ENCODE peak calls at places on chromosomes 11 and 22, in four cellular contexts. One of them, this sample, is unnamed. For H3K9me3, the result is how much of the 10 kb centered on the place peaks cover.

GRCh38 chr11:58075781-58076180 is 45.0 kb downstream of the OR6Q1 start:
- DNase-seq in uterus: no peak
- DNase-seq in mammary epithelial cell: peak
- DNase-seq in heart left ventricle: no peak
- DNase-seq in this sample: no peak

GRCh38 chr22:37435970-37436603 is 8.8 kb upstream of the ELFN2 start:
- DNase-seq in uterus: no peak
- DNase-seq in mammary epithelial cell: no peak
- DNase-seq in heart left ventricle: no peak
- DNase-seq in this sample: no peak

GRCh38 chr11:8813658-8814057 is 97.3 kb upstream of the AKIP1 start:
- DNase-seq in uterus: peak
- DNase-seq in mammary epithelial cell: peak
- DNase-seq in heart left ventricle: peak
- DNase-seq in this sample: peak

GRCh38 chr11:24592342-24592741 is 95.5 kb downstream of the LUZP2 start:
- DNase-seq in uterus: no peak
- DNase-seq in mammary epithelial cell: no peak
- DNase-seq in heart left ventricle: no peak
- DNase-seq in this sample: no peak

GRCh38 chr11:68946416-68947090 is 34.2 kb downstream of the MRGPRD start:
- DNase-seq in uterus: peak
- DNase-seq in mammary epithelial cell: peak
- DNase-seq in heart left ventricle: peak
- DNase-seq in this sample: no peak

GRCh38 chr11:61975638-61976419 is 8.4 kb upstream of the FTH1 start:
- DNase-seq in uterus: no peak
- DNase-seq in mammary epithelial cell: no peak
- DNase-seq in heart left ventricle: no peak
- DNase-seq in this sample: no peak

GRCh38 chr22:35154937-35155387 is 89.0 kb downstream of the ISX start:
- DNase-seq in uterus: peak
- DNase-seq in mammary epithelial cell: peak
- DNase-seq in heart left ventricle: no peak
- DNase-seq in this sample: no peak

GRCh38 chr22:34966980-34967379 is 99.0 kb upstream of the ISX start:
- DNase-seq in uterus: no peak
- DNase-seq in mammary epithelial cell: peak
- DNase-seq in heart left ventricle: no peak
- DNase-seq in this sample: no peak

GRCh38 chr11:44319552-44320288 is 9.8 kb upstream of the ALX4 start:
- DNase-seq in uterus: no peak
- DNase-seq in mammary epithelial cell: peak
- DNase-seq in heart left ventricle: no peak
- DNase-seq in this sample: no peak

GRCh38 chr22:44455151-44455962 is 42.7 kb downstream of the RTL6 start:
- DNase-seq in uterus: no peak
- DNase-seq in mammary epithelial cell: no peak
- DNase-seq in heart left ventricle: no peak
- DNase-seq in this sample: no peak

GRCh38 chr22:41425704-41426365 is 20.8 kb downstream of the TOB2 start:
- DNase-seq in uterus: no peak
- DNase-seq in mammary epithelial cell: peak
- DNase-seq in heart left ventricle: no peak
- DNase-seq in this sample: no peak

GRCh38 chr11:32231909-32232493 is 141.1 kb downstream of the RCN1 start:
- DNase-seq in uterus: no peak
- DNase-seq in mammary epithelial cell: peak
- DNase-seq in heart left ventricle: no peak
- DNase-seq in this sample: no peak

GRCh38 chr11:1259561-1259960 is 36.7 kb downstream of the MUC5B start:
- DNase-seq in uterus: no peak
- DNase-seq in mammary epithelial cell: no peak
- DNase-seq in heart left ventricle: peak
- DNase-seq in this sample: no peak

GRCh38 chr22:27420817-27421361 is 380.7 kb downstream of the MN1 start:
- DNase-seq in uterus: peak
- DNase-seq in mammary epithelial cell: peak
- DNase-seq in heart left ventricle: peak
- DNase-seq in this sample: peak

GRCh38 chr11:116580828-116581227 is 192.0 kb downstream of the BUD13 start:
- DNase-seq in uterus: no peak
- DNase-seq in mammary epithelial cell: no peak
- DNase-seq in heart left ventricle: no peak
- DNase-seq in this sample: no peak

GRCh38 chr11:110121204-110121603 is 28.0 kb downstream of the ZC3H12C start:
- DNase-seq in uterus: no peak
- DNase-seq in mammary epithelial cell: peak
- DNase-seq in heart left ventricle: no peak
- DNase-seq in this sample: no peak

GRCh38 chr11:66338276-66339162 is 2.3 kb upstream of the RIN1 start:
- DNase-seq in uterus: no peak
- DNase-seq in mammary epithelial cell: no peak
- DNase-seq in heart left ventricle: peak
- DNase-seq in this sample: no peak

GRCh38 chr11:57711414-57712255 is at the start of gene MED19:
- DNase-seq in uterus: peak
- DNase-seq in mammary epithelial cell: peak
- DNase-seq in heart left ventricle: peak
- DNase-seq in this sample: peak

DNA sequence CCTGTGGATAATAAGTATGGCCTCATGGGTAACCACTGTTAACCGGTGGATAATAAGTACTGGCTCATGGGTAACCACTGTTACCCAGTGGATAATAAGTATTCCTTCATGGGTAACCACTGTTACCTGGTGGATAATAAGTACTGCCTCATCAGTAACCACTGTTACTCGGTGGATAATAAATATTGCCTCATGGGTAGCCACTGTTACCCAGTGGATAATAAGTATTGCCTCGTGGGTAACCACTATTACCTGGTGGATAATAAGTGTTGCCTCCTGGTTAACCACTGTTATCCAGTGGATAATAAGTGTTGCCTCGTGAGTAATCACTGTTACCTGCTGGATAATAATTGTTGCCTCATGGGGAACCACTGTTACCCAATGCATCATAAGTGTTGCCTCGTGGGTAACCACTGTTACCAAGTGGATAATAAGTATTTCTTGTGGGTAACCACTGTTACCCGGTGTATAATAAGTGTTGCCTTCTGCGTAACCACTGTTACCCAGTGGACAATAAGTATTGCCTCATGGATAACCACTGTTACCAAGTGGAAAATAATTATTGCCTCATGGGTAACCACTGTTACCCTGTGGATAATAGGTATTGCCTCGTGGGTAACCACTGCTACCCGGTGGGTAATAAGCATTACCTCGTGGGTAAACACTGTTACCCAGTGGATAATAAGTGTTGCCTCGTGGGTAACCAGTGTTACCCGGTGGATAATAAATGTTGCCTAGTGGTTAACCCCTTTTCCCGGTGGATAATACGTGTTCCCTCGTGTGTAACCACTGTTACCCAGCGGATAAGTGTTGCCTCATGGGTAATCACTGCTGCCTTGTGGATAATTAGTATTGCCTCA is 26.6 kb upstream of the NXPE4 start:
- DNase-seq in uterus: no peak
- DNase-seq in mammary epithelial cell: no peak
- DNase-seq in heart left ventricle: no peak
- DNase-seq in this sample: no peak
- H3K9me3 ChIP-seq in uterus: under half
- H3K9me3 ChIP-seq in mammary epithelial cell: under half
- H3K9me3 ChIP-seq in heart left ventricle: under half
- H3K9me3 ChIP-seq in this sample: under half

GRCh38 chr22:47996446-47996857 is 1234.0 kb downstream of the TBC1D22A start:
- DNase-seq in uterus: no peak
- DNase-seq in mammary epithelial cell: no peak
- DNase-seq in heart left ventricle: no peak
- DNase-seq in this sample: no peak

GRCh38 chr22:47994045-47994444 is 1231.6 kb downstream of the TBC1D22A start:
- DNase-seq in uterus: no peak
- DNase-seq in mammary epithelial cell: no peak
- DNase-seq in heart left ventricle: no peak
- DNase-seq in this sample: no peak

GRCh38 chr22:47994899-47995573 is 1232.6 kb downstream of the TBC1D22A start:
- DNase-seq in uterus: no peak
- DNase-seq in mammary epithelial cell: no peak
- DNase-seq in heart left ventricle: no peak
- DNase-seq in this sample: no peak

GRCh38 chr22:47997052-47997568 is 1234.7 kb downstream of the TBC1D22A start:
- DNase-seq in uterus: no peak
- DNase-seq in mammary epithelial cell: no peak
- DNase-seq in heart left ventricle: no peak
- DNase-seq in this sample: no peak

GRCh38 chr22:47995718-47996117 is 1233.3 kb downstream of the TBC1D22A start:
- DNase-seq in uterus: no peak
- DNase-seq in mammary epithelial cell: no peak
- DNase-seq in heart left ventricle: no peak
- DNase-seq in this sample: no peak
- H3K9me3 ChIP-seq in uterus: under half
- H3K9me3 ChIP-seq in mammary epithelial cell: under half
- H3K9me3 ChIP-seq in heart left ventricle: under half
- H3K9me3 ChIP-seq in this sample: under half

DNA sequence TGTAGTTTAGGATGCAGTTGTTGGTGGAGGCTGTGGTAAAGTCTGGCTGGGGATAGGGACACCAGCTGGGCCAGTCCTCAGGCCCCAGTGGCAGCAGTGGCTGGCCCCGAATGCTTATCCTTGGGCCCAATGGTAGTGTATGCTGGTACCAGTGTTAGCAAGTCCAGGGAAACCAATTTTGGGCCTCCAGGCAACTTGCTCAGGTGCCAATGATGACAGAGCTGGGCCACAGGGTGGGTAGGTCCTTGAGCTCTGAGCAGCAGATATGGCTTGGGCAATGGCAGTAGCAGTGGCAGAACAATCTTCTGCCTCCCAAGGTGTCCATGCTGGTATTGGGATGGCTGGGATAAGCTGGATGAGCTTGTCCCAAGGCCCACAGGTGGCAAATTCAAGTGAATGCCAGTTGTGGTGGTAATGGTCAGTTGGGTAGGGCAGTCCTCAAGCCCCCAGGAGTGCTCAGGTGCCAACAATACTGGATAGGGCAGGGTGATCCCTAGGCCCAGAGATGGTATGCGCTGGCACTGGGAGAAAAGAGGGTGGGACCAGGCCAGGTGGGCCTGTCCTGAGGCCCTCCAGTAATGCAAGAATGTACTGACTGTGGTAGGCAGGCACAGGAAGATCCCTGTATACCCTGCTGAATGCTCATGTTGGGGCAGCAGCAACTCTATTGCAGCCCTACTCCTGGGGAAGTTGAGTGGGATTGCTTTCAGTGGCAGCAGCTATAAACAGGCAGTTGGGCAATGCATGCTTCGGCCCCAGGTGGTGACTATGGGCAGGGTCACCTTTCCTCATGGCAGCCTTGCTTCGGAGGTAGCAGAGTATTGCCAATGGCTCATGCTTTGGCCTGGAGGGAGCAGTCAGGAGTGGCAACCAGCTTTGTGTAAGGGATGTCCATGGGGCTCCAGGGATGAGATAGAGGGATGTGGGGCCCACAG is 54.7 kb downstream of the KCNQ1OT1 start:
- DNase-seq in uterus: no peak
- DNase-seq in mammary epithelial cell: no peak
- DNase-seq in heart left ventricle: no peak
- DNase-seq in this sample: no peak
- H3K9me3 ChIP-seq in uterus: half or more
- H3K9me3 ChIP-seq in mammary epithelial cell: under half
- H3K9me3 ChIP-seq in heart left ventricle: half or more
- H3K9me3 ChIP-seq in this sample: under half

DNA sequence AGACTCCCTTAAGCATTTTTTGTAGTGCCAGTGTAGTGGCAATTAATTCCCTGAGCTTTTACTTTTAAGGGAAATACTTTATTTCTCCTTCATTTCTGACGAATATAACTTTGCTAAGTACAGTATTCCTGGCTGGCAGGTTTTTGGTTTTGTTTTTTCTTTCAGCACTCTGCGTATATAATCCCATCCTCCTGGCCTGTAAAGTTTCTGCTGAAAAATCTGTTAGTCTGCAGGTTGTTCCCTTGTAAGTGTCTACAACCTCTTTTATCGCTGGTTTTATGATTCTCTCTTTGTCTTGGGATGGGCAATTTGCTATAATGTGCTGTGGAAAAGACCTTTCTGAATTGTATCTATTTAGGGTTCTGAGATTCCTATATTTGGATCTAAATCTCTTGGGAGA is 56.0 kb downstream of the KCNQ1OT1 start:
- DNase-seq in uterus: no peak
- DNase-seq in mammary epithelial cell: no peak
- DNase-seq in heart left ventricle: no peak
- DNase-seq in this sample: no peak
- H3K9me3 ChIP-seq in uterus: half or more
- H3K9me3 ChIP-seq in mammary epithelial cell: under half
- H3K9me3 ChIP-seq in heart left ventricle: half or more
- H3K9me3 ChIP-seq in this sample: under half

DNA sequence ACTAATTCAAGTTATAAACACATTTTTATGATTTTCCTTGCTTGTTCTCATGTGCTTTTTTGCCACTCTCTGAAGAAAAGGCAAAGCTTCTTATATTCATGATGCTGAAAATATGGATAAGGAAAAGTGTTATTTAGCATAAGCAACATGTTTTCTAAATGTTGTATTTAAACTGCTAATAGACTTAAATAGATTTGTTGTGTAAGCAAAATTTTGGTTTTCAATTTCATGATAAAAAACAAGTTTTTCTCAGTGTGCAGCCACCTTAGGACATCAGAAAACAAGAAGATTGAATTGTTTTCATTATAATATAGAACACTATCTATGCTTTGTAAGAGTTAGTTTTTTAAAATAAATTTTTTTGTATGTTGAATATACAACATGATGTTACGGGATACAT is 2.3 kb downstream of the OR4A16 start:
- DNase-seq in uterus: no peak
- DNase-seq in mammary epithelial cell: no peak
- DNase-seq in heart left ventricle: no peak
- DNase-seq in this sample: no peak
- H3K9me3 ChIP-seq in uterus: under half
- H3K9me3 ChIP-seq in mammary epithelial cell: under half
- H3K9me3 ChIP-seq in heart left ventricle: under half
- H3K9me3 ChIP-seq in this sample: under half

DNA sequence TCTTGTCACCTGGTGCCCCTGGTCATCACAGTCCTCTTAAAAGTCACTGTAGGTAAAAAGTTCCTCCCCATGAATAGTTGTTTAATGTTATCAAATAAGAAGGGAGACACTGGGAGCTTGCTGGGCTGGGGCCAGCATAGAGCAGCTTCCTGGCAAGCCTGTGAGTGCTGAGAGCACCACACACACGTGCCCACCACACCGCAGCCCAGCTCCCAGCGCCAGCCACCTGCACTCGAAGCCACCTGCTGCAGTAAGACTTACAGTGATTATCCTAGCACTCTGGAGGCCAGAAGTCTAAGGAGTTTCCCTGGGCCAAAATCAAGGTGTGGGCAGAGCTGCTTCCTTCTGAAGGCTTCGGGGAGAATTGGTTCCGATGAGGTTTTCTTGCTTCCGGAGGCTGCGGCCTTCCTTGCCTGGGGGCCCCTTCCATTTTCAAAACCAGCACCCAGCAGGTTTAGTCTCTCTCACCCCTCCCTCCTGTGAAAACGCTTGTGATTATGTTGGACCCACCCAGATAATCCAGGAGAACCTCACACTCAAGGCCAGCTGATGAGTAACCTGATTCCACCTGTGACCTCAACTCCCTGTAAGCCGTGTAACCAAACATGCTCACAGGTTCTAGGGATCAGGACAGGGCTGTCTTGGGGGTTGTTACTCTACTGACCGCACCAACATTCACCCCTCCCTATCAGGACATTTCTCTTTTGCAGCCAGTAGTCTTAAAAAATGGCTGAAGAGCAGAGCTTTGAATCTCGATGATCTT is 687.2 kb downstream of the TBC1D22A start:
- DNase-seq in uterus: no peak
- DNase-seq in mammary epithelial cell: no peak
- DNase-seq in heart left ventricle: no peak
- DNase-seq in this sample: no peak
- H3K9me3 ChIP-seq in uterus: under half
- H3K9me3 ChIP-seq in mammary epithelial cell: under half
- H3K9me3 ChIP-seq in heart left ventricle: under half
- H3K9me3 ChIP-seq in this sample: under half

This sample was measured in suprapubic skin.